ENCODE peak calls at places on chromosomes 6 and 20, in five cellular contexts. C is endodermal cell, T is fibroblast of lung, W is GM23338, I is tibial artery. M is an unnamed sample.

GRCh38 chr20:47753571-47754120 is 31.6 kb downstream of the SULF2 start:
- DNase-seq in C (no peak), T (no peak), W (no peak), I (no peak), M (no peak)

GRCh38 chr20:12108842-12109241 is 191.1 kb downstream of the BTBD3 start:
- DNase-seq in C (no peak), T (no peak), W (no peak), I (no peak), M (no peak)

GRCh38 chr6:135870722-135871121 is 19.2 kb downstream of the PDE7B start:
- DNase-seq in C (no peak), T (peak), W (no peak), I (no peak), M (peak)

GRCh38 chr20:36246410-36246809 is 10.1 kb downstream of the AAR2 start:
- DNase-seq in C (no peak), T (no peak), W (no peak), I (no peak), M (no peak)

GRCh38 chr20:45176526-45176925 is 1.8 kb downstream of the PI3 start:
- DNase-seq in C (no peak), T (no peak), W (no peak), I (no peak), M (no peak)

GRCh38 chr6:74409447-74409846 is 713.4 kb downstream of the CD109 start:
- DNase-seq in C (no peak), T (peak), W (peak), I (no peak), M (peak)

GRCh38 chr6:113813207-113813606 is 43.9 kb upstream of the MARCKS start:
- DNase-seq in C (no peak), T (peak), W (no peak), I (no peak), M (peak)

GRCh38 chr6:166583230-166583629 is 3.2 kb downstream of the RAMACL start:
- DNase-seq in C (peak), T (no peak), W (no peak), I (no peak), M (no peak)

GRCh38 chr6:30163090-30163917 is at the start of gene TRIM15:
- DNase-seq in C (peak), T (no peak), W (peak), I (no peak), M (no peak)

GRCh38 chr6:155889405-155889804 is 433.8 kb upstream of the NOX3 start:
- DNase-seq in C (peak), T (no peak), W (peak), I (no peak), M (no peak)

GRCh38 chr6:83546636-83547035 is 34.3 kb downstream of the PRSS35 start:
- DNase-seq in C (no peak), T (peak), W (no peak), I (no peak), M (no peak)

GRCh38 chr6:85006362-85006761 is 242.0 kb upstream of the TBX18 start:
- DNase-seq in C (no peak), T (no peak), W (peak), I (no peak), M (no peak)

GRCh38 chr6:170505306-170505705 is 47.8 kb downstream of the PSMB1 start:
- DNase-seq in C (no peak), T (no peak), W (no peak), I (no peak), M (no peak)

GRCh38 chr20:10832146-10832545 is 158.3 kb upstream of the JAG1 start:
- DNase-seq in C (no peak), T (peak), W (no peak), I (no peak), M (peak)

GRCh38 chr20:48690888-48691287 is 136.9 kb downstream of the PREX1 start:
- DNase-seq in C (no peak), T (peak), W (peak), I (no peak), M (no peak)

GRCh38 chr20:60512436-60512835 is 554.2 kb downstream of the CDH26 start:
- DNase-seq in C (peak), T (peak), W (no peak), I (no peak), M (peak)

GRCh38 chr20:63829598-63829942 is 1.5 kb downstream of the ZBTB46 start:
- DNase-seq in C (no peak), T (no peak), W (no peak), I (no peak), M (no peak)

GRCh38 chr6:5979650-5980427 is 26.9 kb downstream of the NRN1 start:
- DNase-seq in C (peak), T (no peak), W (no peak), I (no peak), M (no peak)

GRCh38 chr6:146719387-146719786 is 120.6 kb downstream of the ADGB start:
- DNase-seq in C (no peak), T (no peak), W (no peak), I (no peak), M (no peak)

GRCh38 chr6:37495199-37495913 is 4.3 kb downstream of the CCDC167 start:
- DNase-seq in C (no peak), T (no peak), W (no peak), I (no peak), M (no peak)

GRCh38 chr6:18219611-18220010 is 44.7 kb downstream of the DEK start:
- DNase-seq in C (no peak), T (peak), W (no peak), I (no peak), M (no peak)

GRCh38 chr20:8492182-8492581 is 360.1 kb downstream of the PLCB1 start:
- DNase-seq in C (no peak), T (no peak), W (no peak), I (no peak), M (no peak)

GRCh38 chr6:125671323-125671722 is 78.1 kb upstream of the HEY2 start:
- DNase-seq in C (no peak), T (no peak), W (no peak), I (no peak), M (no peak)

GRCh38 chr20:47304287-47304686 is 52.2 kb downstream of the ZMYND8 start:
- DNase-seq in C (no peak), T (no peak), W (no peak), I (no peak), M (no peak)

GRCh38 chr6:124881898-124882579 is 80.2 kb upstream of the RNF217 start:
- DNase-seq in C (no peak), T (peak), W (peak), I (no peak), M (peak)

GRCh38 chr6:81023007-81023582 is 729.4 kb downstream of the TENT5A start:
- DNase-seq in C (no peak), T (peak), W (peak), I (no peak), M (no peak)

GRCh38 chr6:120290964-120291363 is 941.4 kb upstream of the MAN1A1 start:
- DNase-seq in C (no peak), T (no peak), W (no peak), I (no peak), M (no peak)
- H3K27ac ChIP-seq in C (no peak), T (no peak), W (no peak), I (no peak), M (no peak)

GRCh38 chr6:121660277-121660676 is 224.8 kb downstream of the GJA1 start:
- DNase-seq in C (no peak), T (no peak), W (no peak), I (no peak), M (no peak)

GRCh38 chr6:121663292-121663691 is 227.8 kb downstream of the GJA1 start:
- DNase-seq in C (no peak), T (no peak), W (no peak), I (no peak), M (no peak)

GRCh38 chr6:121652726-121653623 is 217.5 kb downstream of the GJA1 start:
- DNase-seq in C (no peak), T (peak), W (no peak), I (peak), M (peak)

GRCh38 chr6:121653624-121654008 is 218.2 kb downstream of the GJA1 start:
- DNase-seq in C (no peak), T (no peak), W (no peak), I (no peak), M (no peak)

DNA sequence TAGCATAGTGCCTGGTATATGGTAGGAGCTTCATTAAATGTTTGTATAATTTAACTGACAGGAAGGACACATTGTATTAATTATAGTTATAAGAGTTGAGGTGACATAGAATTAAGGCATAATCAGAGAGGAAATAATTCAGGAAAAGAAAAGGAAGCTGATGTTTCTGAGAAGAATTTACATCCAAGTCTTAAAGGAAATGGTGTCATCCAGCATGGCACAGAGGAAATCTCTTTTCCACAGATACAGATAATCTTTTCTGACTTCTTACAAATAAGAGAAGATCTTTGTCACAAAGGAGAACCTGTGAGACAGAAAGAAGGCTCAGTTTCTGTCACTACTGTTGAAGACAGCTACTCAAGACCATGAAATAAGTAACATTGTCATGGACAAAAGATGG is 222.5 kb downstream of the GJA1 start:
- DNase-seq in C (no peak), T (no peak), W (no peak), I (no peak), M (no peak)
- TF ChIP-seq CTCF in C (no peak), T (no peak), W (no peak), I (no peak), M (no peak)

GRCh38 chr6:142013875-142014495 is 118.7 kb upstream of the GJE1 start:
- DNase-seq in C (no peak), T (peak), W (no peak), I (no peak), M (peak)
- H3K4me3 ChIP-seq in C (peak), T (no peak), W (peak), I (no peak), M (no peak)

DNA sequence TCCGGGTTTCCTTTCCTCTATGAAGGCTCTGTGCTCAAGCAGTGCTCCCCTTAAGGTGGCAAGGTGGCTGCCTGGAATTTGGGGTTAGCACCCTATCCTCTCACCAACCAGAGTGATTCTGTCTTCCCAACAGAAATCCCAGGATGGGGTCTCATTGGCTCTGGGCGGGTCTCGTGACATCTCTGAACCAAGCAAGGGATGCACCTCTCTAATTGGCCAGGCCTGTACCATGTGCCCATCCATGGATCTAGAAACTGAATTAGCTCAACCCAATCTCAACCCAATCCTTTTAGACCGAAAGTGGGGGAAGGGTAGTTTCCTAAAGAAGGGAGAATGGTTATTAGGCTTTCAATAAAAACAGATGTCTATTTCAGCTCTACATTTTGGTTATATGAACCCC is 17.6 kb upstream of the MBOAT1 start:
- DNase-seq in C (no peak), T (no peak), W (no peak), I (no peak), M (no peak)
- H3K27ac ChIP-seq in C (no peak), T (no peak), W (no peak), I (no peak), M (no peak)

DNA sequence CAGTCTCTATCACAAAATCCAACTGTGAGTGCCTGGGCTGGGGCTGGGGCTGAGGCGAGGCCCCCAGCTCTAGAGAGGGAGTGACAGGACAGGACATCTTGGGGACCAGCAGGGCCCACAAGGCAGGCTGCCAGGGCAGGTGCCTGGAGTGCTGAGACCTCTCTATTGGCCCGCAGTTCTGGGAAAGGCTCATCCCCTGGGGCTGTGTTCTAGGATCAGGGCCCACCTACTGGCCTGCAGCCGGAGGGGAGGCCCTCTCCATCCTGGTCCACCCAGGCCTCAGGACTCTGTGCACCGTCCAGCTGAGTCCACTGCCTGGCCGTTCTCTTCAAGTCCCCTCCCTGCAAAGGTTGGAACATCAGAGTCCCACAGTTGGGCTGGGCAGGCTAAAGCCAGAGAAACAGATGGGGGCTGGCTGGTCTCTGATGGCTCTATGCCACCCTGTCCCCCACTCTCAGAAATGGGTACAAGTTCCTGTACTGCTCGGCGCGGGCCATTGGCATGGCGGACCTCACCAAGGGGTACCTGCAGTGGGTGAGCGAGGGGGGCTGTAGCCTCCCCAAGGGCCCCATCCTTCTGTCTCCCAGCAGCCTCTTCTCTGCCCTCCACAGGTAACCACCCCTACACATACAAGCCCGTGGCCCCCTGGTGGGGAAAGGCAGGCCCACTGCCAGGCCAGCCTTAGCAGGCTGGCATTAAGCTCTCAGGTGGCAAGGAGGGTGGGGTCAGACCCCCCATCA is 9.0 kb downstream of the EMILIN3 start:
- DNase-seq in C (no peak), T (no peak), W (no peak), I (no peak), M (no peak)
- TF ChIP-seq CTCF in C (peak), T (no peak), W (peak), I (no peak), M (peak)

DNA sequence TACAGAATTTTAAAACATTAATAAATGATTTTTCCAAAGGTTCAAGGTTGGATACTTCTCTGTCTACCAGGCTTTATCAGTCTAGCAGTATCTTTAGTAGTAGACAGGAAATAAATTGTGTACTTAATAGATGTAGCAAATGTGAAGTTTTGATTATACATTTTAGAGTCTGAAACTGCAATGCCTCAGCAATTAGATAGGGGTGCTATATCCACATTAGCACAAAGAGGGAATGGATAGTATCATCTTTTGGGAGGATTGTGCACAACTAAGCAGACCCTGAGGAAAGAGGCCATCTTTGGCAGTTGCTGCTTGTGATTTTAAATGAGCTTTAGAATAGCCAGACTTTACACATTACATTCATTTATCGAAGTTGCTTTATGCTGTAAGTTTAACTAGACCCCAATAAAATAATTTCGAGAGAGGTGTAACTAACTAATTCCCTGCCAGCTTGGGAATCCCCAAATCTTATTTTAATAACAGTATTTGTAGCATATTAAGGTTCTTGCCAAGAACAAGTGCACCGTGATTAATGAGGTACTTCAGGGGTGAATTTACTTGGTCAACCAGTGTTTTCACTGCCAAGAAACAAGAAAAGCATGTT is 2.8 kb downstream of the KCNQ5 start:
- DNase-seq in C (no peak), T (no peak), W (peak), I (no peak), M (no peak)
- H3K4me3 ChIP-seq in C (no peak), T (no peak), W (no peak), I (no peak), M (no peak)

GRCh38 chr6:158033077-158033750 is 51.6 kb downstream of the SYNJ2 start:
- DNase-seq in C (no peak), T (no peak), W (no peak), I (peak), M (no peak)
- H3K27ac ChIP-seq in C (no peak), T (no peak), W (no peak), I (peak), M (peak)

M was measured in brain microvascular endothelial cell.